ENCODE peak calls at places on chromosomes 7 and 10, in nine cellular contexts. One of them, this sample, is unnamed.

GRCh38 chr10:104349623-104350142 is 4.0 kb upstream of the CFAP58 start:
- DNase-seq in HCT116: no peak
- DNase-seq in Panc1: no peak
- DNase-seq in SK-N-SH: no peak
- DNase-seq in stomach: no peak
- DNase-seq in spleen: no peak
- DNase-seq in GM23338: peak
- DNase-seq in sigmoid colon: no peak
- DNase-seq in upper lobe of left lung: no peak
- DNase-seq in this sample: peak

GRCh38 chr7:42747073-42747472 is 164.8 kb downstream of the C7orf25 start:
- DNase-seq in HCT116: no peak
- DNase-seq in Panc1: no peak
- DNase-seq in SK-N-SH: no peak
- DNase-seq in stomach: no peak
- DNase-seq in spleen: no peak
- DNase-seq in GM23338: no peak
- DNase-seq in sigmoid colon: no peak
- DNase-seq in upper lobe of left lung: no peak
- DNase-seq in this sample: no peak

GRCh38 chr7:22251284-22251683 is 105.7 kb downstream of the RAPGEF5 start:
- DNase-seq in HCT116: no peak
- DNase-seq in Panc1: no peak
- DNase-seq in SK-N-SH: no peak
- DNase-seq in stomach: no peak
- DNase-seq in spleen: no peak
- DNase-seq in GM23338: peak
- DNase-seq in sigmoid colon: no peak
- DNase-seq in upper lobe of left lung: no peak
- DNase-seq in this sample: no peak

GRCh38 chr10:77507313-77507712 is 130.3 kb downstream of the KCNMA1 start:
- DNase-seq in HCT116: no peak
- DNase-seq in Panc1: no peak
- DNase-seq in SK-N-SH: peak
- DNase-seq in stomach: no peak
- DNase-seq in spleen: no peak
- DNase-seq in GM23338: no peak
- DNase-seq in sigmoid colon: no peak
- DNase-seq in upper lobe of left lung: no peak
- DNase-seq in this sample: no peak

GRCh38 chr7:135441791-135442190 is 68.1 kb downstream of the CNOT4 start:
- DNase-seq in HCT116: peak
- DNase-seq in Panc1: peak
- DNase-seq in SK-N-SH: no peak
- DNase-seq in stomach: no peak
- DNase-seq in spleen: no peak
- DNase-seq in GM23338: no peak
- DNase-seq in sigmoid colon: no peak
- DNase-seq in upper lobe of left lung: no peak
- DNase-seq in this sample: no peak

GRCh38 chr10:118793545-118793944 is 38.8 kb upstream of the CACUL1 start:
- DNase-seq in HCT116: no peak
- DNase-seq in Panc1: no peak
- DNase-seq in SK-N-SH: no peak
- DNase-seq in stomach: no peak
- DNase-seq in spleen: no peak
- DNase-seq in GM23338: no peak
- DNase-seq in sigmoid colon: no peak
- DNase-seq in upper lobe of left lung: no peak
- DNase-seq in this sample: no peak

GRCh38 chr10:95698415-95698814 is 4.7 kb upstream of the TCTN3 start:
- DNase-seq in HCT116: no peak
- DNase-seq in Panc1: no peak
- DNase-seq in SK-N-SH: no peak
- DNase-seq in stomach: no peak
- DNase-seq in spleen: no peak
- DNase-seq in GM23338: no peak
- DNase-seq in sigmoid colon: no peak
- DNase-seq in upper lobe of left lung: no peak
- DNase-seq in this sample: no peak

GRCh38 chr10:77888356-77888703 is 38.2 kb downstream of the DLG5 start:
- DNase-seq in HCT116: no peak
- DNase-seq in Panc1: no peak
- DNase-seq in SK-N-SH: no peak
- DNase-seq in stomach: no peak
- DNase-seq in spleen: no peak
- DNase-seq in GM23338: no peak
- DNase-seq in sigmoid colon: no peak
- DNase-seq in upper lobe of left lung: no peak
- DNase-seq in this sample: no peak

GRCh38 chr7:159141660-159142059 is 3.0 kb downstream of the VIPR2 start:
- DNase-seq in HCT116: no peak
- DNase-seq in Panc1: no peak
- DNase-seq in SK-N-SH: no peak
- DNase-seq in stomach: no peak
- DNase-seq in spleen: peak
- DNase-seq in GM23338: peak
- DNase-seq in sigmoid colon: no peak
- DNase-seq in upper lobe of left lung: no peak
- DNase-seq in this sample: no peak

GRCh38 chr7:159140170-159140910 is 4.3 kb downstream of the VIPR2 start:
- DNase-seq in HCT116: no peak
- DNase-seq in Panc1: no peak
- DNase-seq in SK-N-SH: no peak
- DNase-seq in stomach: peak
- DNase-seq in spleen: peak
- DNase-seq in GM23338: peak
- DNase-seq in sigmoid colon: no peak
- DNase-seq in upper lobe of left lung: no peak
- DNase-seq in this sample: no peak

GRCh38 chr7:159141159-159141558 is 3.5 kb downstream of the VIPR2 start:
- DNase-seq in HCT116: no peak
- DNase-seq in Panc1: no peak
- DNase-seq in SK-N-SH: no peak
- DNase-seq in stomach: peak
- DNase-seq in spleen: peak
- DNase-seq in GM23338: no peak
- DNase-seq in sigmoid colon: no peak
- DNase-seq in upper lobe of left lung: no peak
- DNase-seq in this sample: no peak

GRCh38 chr7:159142730-159143129 is 1.9 kb downstream of the VIPR2 start:
- DNase-seq in HCT116: no peak
- DNase-seq in Panc1: no peak
- DNase-seq in SK-N-SH: no peak
- DNase-seq in stomach: no peak
- DNase-seq in spleen: peak
- DNase-seq in GM23338: no peak
- DNase-seq in sigmoid colon: no peak
- DNase-seq in upper lobe of left lung: no peak
- DNase-seq in this sample: no peak

DNA sequence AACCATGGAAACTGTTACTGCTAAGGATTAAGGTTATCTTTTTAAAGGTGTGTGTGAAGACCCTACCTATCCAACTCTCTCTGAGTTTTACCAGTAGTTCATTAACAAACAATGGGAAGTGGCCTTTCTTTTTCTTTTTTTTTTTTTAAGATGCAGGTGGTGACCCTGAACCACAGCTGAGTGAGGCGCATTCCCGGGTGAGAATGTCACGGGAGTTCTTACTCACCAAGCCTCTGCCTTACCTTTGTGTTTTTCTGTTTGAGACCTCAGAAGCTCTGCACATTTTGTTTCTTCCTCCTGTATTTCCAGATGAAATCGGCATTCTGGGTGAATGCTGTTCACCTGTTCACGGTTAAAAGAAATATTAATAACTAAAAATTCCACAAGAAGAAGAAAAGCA is 2.5 kb downstream of the VIPR2 start:
- DNase-seq in HCT116: no peak
- DNase-seq in Panc1: no peak
- DNase-seq in SK-N-SH: no peak
- DNase-seq in stomach: no peak
- DNase-seq in spleen: peak
- DNase-seq in GM23338: peak
- DNase-seq in sigmoid colon: no peak
- DNase-seq in upper lobe of left lung: no peak
- DNase-seq in this sample: no peak
- TF ChIP-seq POLR2AphosphoS5 in HCT116: no peak
- TF ChIP-seq POLR2AphosphoS5 in Panc1: no peak
- TF ChIP-seq POLR2AphosphoS5 in SK-N-SH: no peak
- TF ChIP-seq POLR2AphosphoS5 in stomach: no peak
- TF ChIP-seq POLR2AphosphoS5 in spleen: no peak
- TF ChIP-seq POLR2AphosphoS5 in GM23338: no peak
- TF ChIP-seq POLR2AphosphoS5 in sigmoid colon: no peak
- TF ChIP-seq POLR2AphosphoS5 in upper lobe of left lung: no peak
- TF ChIP-seq POLR2AphosphoS5 in this sample: no peak

GRCh38 chr7:27688056-27688455 is 25.4 kb upstream of the HIBADH start:
- DNase-seq in HCT116: no peak
- DNase-seq in Panc1: no peak
- DNase-seq in SK-N-SH: no peak
- DNase-seq in stomach: no peak
- DNase-seq in spleen: no peak
- DNase-seq in GM23338: no peak
- DNase-seq in sigmoid colon: no peak
- DNase-seq in upper lobe of left lung: no peak
- DNase-seq in this sample: no peak
- H3K27ac ChIP-seq in HCT116: no peak
- H3K27ac ChIP-seq in Panc1: no peak
- H3K27ac ChIP-seq in SK-N-SH: peak
- H3K27ac ChIP-seq in stomach: no peak
- H3K27ac ChIP-seq in spleen: no peak
- H3K27ac ChIP-seq in GM23338: no peak
- H3K27ac ChIP-seq in sigmoid colon: no peak
- H3K27ac ChIP-seq in upper lobe of left lung: no peak
- H3K27ac ChIP-seq in this sample: no peak

GRCh38 chr10:100356067-100357017 is 9.3 kb downstream of the SCD start:
- DNase-seq in HCT116: no peak
- DNase-seq in Panc1: no peak
- DNase-seq in SK-N-SH: no peak
- DNase-seq in stomach: no peak
- DNase-seq in spleen: no peak
- DNase-seq in GM23338: no peak
- DNase-seq in sigmoid colon: no peak
- DNase-seq in upper lobe of left lung: no peak
- DNase-seq in this sample: no peak
- TF ChIP-seq POLR2AphosphoS5 in HCT116: no peak
- TF ChIP-seq POLR2AphosphoS5 in Panc1: no peak
- TF ChIP-seq POLR2AphosphoS5 in SK-N-SH: no peak
- TF ChIP-seq POLR2AphosphoS5 in stomach: no peak
- TF ChIP-seq POLR2AphosphoS5 in spleen: no peak
- TF ChIP-seq POLR2AphosphoS5 in GM23338: no peak
- TF ChIP-seq POLR2AphosphoS5 in sigmoid colon: no peak
- TF ChIP-seq POLR2AphosphoS5 in upper lobe of left lung: no peak
- TF ChIP-seq POLR2AphosphoS5 in this sample: no peak

DNA sequence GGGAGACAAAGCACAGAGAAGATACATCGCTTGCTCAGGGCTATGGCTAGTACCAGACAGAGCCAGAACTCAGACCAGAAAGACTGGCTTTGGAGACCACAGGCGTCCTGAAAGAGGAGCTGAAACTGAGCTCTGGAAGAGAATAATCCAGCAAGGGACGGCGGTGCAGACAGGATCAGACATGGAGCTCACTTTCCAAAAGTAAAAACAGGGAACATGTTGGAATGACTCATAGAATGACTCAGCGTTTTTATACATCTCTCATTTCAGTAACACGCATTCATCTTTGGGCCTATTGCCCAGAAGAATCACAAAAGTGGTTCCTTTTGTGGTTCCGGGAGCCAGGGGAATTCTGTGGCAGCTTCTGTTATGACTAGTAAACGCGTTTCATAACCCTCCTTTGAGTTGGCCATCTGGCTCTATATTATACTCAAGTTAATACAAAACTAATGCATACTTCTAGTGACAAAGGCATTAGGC is 37.2 kb downstream of the PLEKHS1 start:
- DNase-seq in HCT116: peak
- DNase-seq in Panc1: peak
- DNase-seq in SK-N-SH: no peak
- DNase-seq in stomach: no peak
- DNase-seq in spleen: no peak
- DNase-seq in GM23338: no peak
- DNase-seq in sigmoid colon: peak
- DNase-seq in upper lobe of left lung: no peak
- DNase-seq in this sample: no peak
- H3K27ac ChIP-seq in HCT116: peak
- H3K27ac ChIP-seq in Panc1: peak
- H3K27ac ChIP-seq in SK-N-SH: peak
- H3K27ac ChIP-seq in stomach: no peak
- H3K27ac ChIP-seq in spleen: no peak
- H3K27ac ChIP-seq in GM23338: no peak
- H3K27ac ChIP-seq in sigmoid colon: peak
- H3K27ac ChIP-seq in upper lobe of left lung: no peak
- H3K27ac ChIP-seq in this sample: no peak